ENCODE peak calls at places on chromosomes 2 and 18, in nine cellular contexts. Y, E, C, U, L, J, Z, K and R are unnamed samples.

GRCh38 chr2:217657252-217657651 is 345.5 kb downstream of the TNS1 start:
- DNase-seq in Y (no peak), C (no peak), E (no peak), L (no peak), U (no peak), J (no peak), K (peak; percentile 55), Z (no peak), R (peak; percentile 6)

GRCh38 chr18:7567487-7568425 is 640 bp downstream of the PTPRM start:
- DNase-seq in J (no peak), L (peak; percentile 3), Z (peak; percentile 65), U (no peak), Y (peak; percentile 77), C (peak; percentile 53), K (peak; percentile 61), E (peak; percentile 49), R (peak; percentile 43)

GRCh38 chr2:169928463-169928864 is 101.2 kb downstream of the UBR3 start:
- DNase-seq in J (no peak), C (peak; percentile 37), L (peak; percentile 33), Z (peak; percentile 49), E (no peak), Y (no peak), K (no peak), U (no peak), R (peak; percentile 59)

GRCh38 chr2:171579481-171579880 is 57.2 kb downstream of the CYBRD1 start:
- DNase-seq in L (no peak), Z (no peak), J (no peak), Y (no peak), K (no peak), U (no peak), E (no peak), C (no peak), R (no peak)

GRCh38 chr2:72940786-72941185 is 23.5 kb downstream of the EMX1 start:
- DNase-seq in C (no peak), L (no peak), Y (no peak), K (no peak), E (no peak), Z (peak; percentile 82), U (no peak), J (no peak), R (no peak)

GRCh38 chr2:78304678-78305077 is 720.8 kb upstream of the REG3G start:
- DNase-seq in E (no peak), L (no peak), K (no peak), Z (no peak), J (no peak), Y (no peak), U (no peak), C (no peak), R (no peak)

GRCh38 chr2:119109823-119110222 is 48.7 kb downstream of the C1QL2 start:
- DNase-seq in C (no peak), Z (peak; percentile 3), J (no peak), Y (no peak), L (no peak), E (no peak), U (no peak), K (no peak), R (no peak)

GRCh38 chr2:96945011-96945410 is 41.4 kb downstream of the FAM178B start:
- DNase-seq in Z (no peak), Y (peak; percentile 20), J (no peak), U (no peak), E (no peak), K (no peak), C (no peak), L (no peak), R (no peak)

GRCh38 chr18:39799010-39799409 is 2156.0 kb upstream of the PIK3C3 start:
- DNase-seq in C (peak; percentile 7), J (no peak), E (no peak), Y (no peak), K (no peak), L (no peak), U (no peak), Z (peak; percentile 26), R (no peak)

GRCh38 chr2:191386938-191387536 is 141.8 kb downstream of the MYO1B start:
- DNase-seq in Z (peak; percentile 87), E (no peak), J (no peak), U (no peak), L (no peak), K (no peak), Y (no peak), C (no peak), R (no peak)

GRCh38 chr18:21242141-21243040 is at the start of gene GREB1L:
- DNase-seq in E (peak; percentile 70), J (no peak), C (peak; percentile 63), K (peak; percentile 38), U (no peak), L (no peak), Z (peak; percentile 76), Y (peak; percentile 68), R (peak; percentile 69)

GRCh38 chr2:70477473-70477872 is 76.2 kb downstream of the TGFA start:
- DNase-seq in C (no peak), K (no peak), Z (no peak), L (no peak), U (no peak), J (no peak), E (no peak), Y (no peak), R (no peak)

GRCh38 chr2:25903216-25903776 is 25.0 kb upstream of the ASXL2 start:
- DNase-seq in C (no peak), U (no peak), L (no peak), J (no peak), K (no peak), Z (no peak), E (no peak), Y (no peak), R (no peak)

GRCh38 chr2:111201214-111201613 is 80.5 kb downstream of the BCL2L11 start:
- DNase-seq in E (no peak), Y (no peak), K (no peak), L (no peak), Z (no peak), C (no peak), J (peak; percentile 37), U (no peak), R (no peak)

GRCh38 chr18:67354091-67354490 is 162.4 kb downstream of the DSEL start:
- DNase-seq in K (no peak), L (no peak), U (no peak), Y (no peak), C (no peak), J (no peak), Z (no peak), E (no peak), R (no peak)

GRCh38 chr18:63788447-63789096 is 13.4 kb downstream of the SERPINB7 start:
- DNase-seq in K (no peak), E (no peak), C (peak; percentile 14), Y (peak; percentile 42), U (peak; percentile 1), Z (peak; percentile 95), L (no peak), J (no peak), R (no peak)

GRCh38 chr2:112021781-112022231 is 33.3 kb upstream of the TMEM87B start:
- DNase-seq in J (no peak), K (no peak), U (no peak), L (no peak), E (no peak), C (peak; percentile 47), Y (no peak), Z (peak; percentile 47), R (no peak)

GRCh38 chr2:134206573-134206972 is 47.3 kb upstream of the MGAT5 start:
- DNase-seq in C (peak; percentile 37), E (no peak), Y (peak; percentile 75), U (no peak), Z (peak; percentile 80), J (no peak), L (no peak), K (no peak), R (no peak)

GRCh38 chr18:58287626-58288289 is 243.7 kb downstream of the NEDD4L start:
- DNase-seq in U (no peak), E (no peak), C (peak; percentile 61), Z (no peak), J (no peak), Y (no peak), K (no peak), L (no peak), R (no peak)

GRCh38 chr2:3533836-3534235 is 14.5 kb upstream of the ADI1 start:
- DNase-seq in E (no peak), L (no peak), K (no peak), U (no peak), Z (no peak), J (no peak), C (no peak), Y (no peak), R (no peak)

GRCh38 chr18:50151876-50152275 is 43.1 kb downstream of the MYO5B start:
- DNase-seq in J (no peak), Y (no peak), L (no peak), C (no peak), Z (peak; percentile 26), U (no peak), K (no peak), E (no peak), R (no peak)

GRCh38 chr2:69790601-69790959 is 38.9 kb upstream of the GMCL1 start:
- DNase-seq in C (no peak), Z (no peak), Y (no peak), J (no peak), E (no peak), K (no peak), L (no peak), U (no peak), R (no peak)

GRCh38 chr2:240203842-240204270 is 63.4 kb upstream of the OTOS start:
- DNase-seq in L (no peak), E (no peak), U (no peak), Y (peak; percentile 29), Z (no peak), C (no peak), J (no peak), K (no peak), R (no peak)

GRCh38 chr18:45540146-45540545 is 75.1 kb upstream of the SLC14A2 start:
- DNase-seq in E (no peak), J (no peak), Z (no peak), L (no peak), U (no peak), C (no peak), Y (no peak), K (no peak), R (no peak)

GRCh38 chr2:39631715-39632114 is 34.0 kb upstream of the TMEM178A start:
- DNase-seq in K (no peak), C (no peak), U (no peak), Y (no peak), Z (peak; percentile 97), L (no peak), J (no peak), E (no peak), R (no peak)

GRCh38 chr2:127158614-127159290 is 51.8 kb upstream of the BIN1 start:
- DNase-seq in C (no peak), U (no peak), K (no peak), L (no peak), Z (no peak), E (no peak), Y (no peak), J (no peak), R (no peak)

GRCh38 chr2:233426619-233427342 is 72.5 kb downstream of the DGKD start:
- DNase-seq in L (no peak), U (peak; percentile 30), Z (peak; percentile 92), J (no peak), C (peak; percentile 52), K (no peak), E (no peak), Y (no peak), R (no peak)

GRCh38 chr2:137957033-137957432 is 7.2 kb upstream of the HNMT start:
- DNase-seq in Z (peak; percentile 84), C (no peak), K (no peak), L (no peak), J (no peak), Y (no peak), E (no peak), U (no peak), R (no peak)

GRCh38 chr2:22904126-22904684 is 480.8 kb upstream of the KLHL29 start:
- DNase-seq in J (no peak), U (no peak), K (no peak), Z (peak; percentile 2), L (no peak), E (peak; percentile 56), Y (no peak), C (no peak), R (no peak)

GRCh38 chr2:234496835-234497591 is at the start of gene ARL4C:
- DNase-seq in Y (peak; percentile 69), U (peak; percentile 36), E (peak; percentile 60), C (peak; percentile 70), J (peak; percentile 78), L (peak; percentile 72), Z (peak; percentile 65), K (peak; percentile 52), R (no peak)

GRCh38 chr2:203418271-203418670 is 90.1 kb downstream of the ABI2 start:
- DNase-seq in Z (no peak), K (no peak), U (no peak), Y (no peak), E (no peak), C (no peak), L (no peak), J (no peak), R (no peak)